ENCODE peak calls at places on chromosomes 1 and 21, in nine cellular contexts. R is left ventricle myocardium inferior; X is right lobe of liver; O is tibial nerve; F is AG04450; T is GM23248; D is cardiac muscle cell; S is CD8-positive, alpha-beta memory T cell; E is right atrium auricular region. G is an unnamed sample.

GRCh38 chr1:1013922-1014617 is 773 bp downstream of the ISG15 start:
- DNase-seq in R (no peak), X (peak; percentile 30), O (no peak), F (no peak), T (peak; percentile 71), D (no peak), S (peak; percentile 19), E (no peak), G (no peak)

GRCh38 chr1:172723251-172723650 is 64.3 kb downstream of the FASLG start:
- DNase-seq in R (no peak), X (no peak), O (no peak), F (no peak), T (no peak), D (no peak), S (no peak), E (no peak), G (no peak)

GRCh38 chr1:10617318-10617717 is 142.6 kb downstream of the PEX14 start:
- DNase-seq in R (no peak), X (no peak), O (no peak), F (no peak), T (no peak), D (no peak), S (no peak), E (no peak), G (no peak)

GRCh38 chr21:46080171-46081021 is 17.5 kb upstream of the COL6A2 start:
- DNase-seq in R (peak; percentile 75), X (no peak), O (peak; percentile 4), F (no peak), T (peak; percentile 52), D (peak; percentile 13), S (no peak), E (peak; percentile 58), G (no peak)

GRCh38 chr1:8603220-8603616 is 214.2 kb downstream of the RERE start:
- DNase-seq in R (no peak), X (no peak), O (no peak), F (no peak), T (peak; percentile 51), D (no peak), S (no peak), E (no peak), G (no peak)

GRCh38 chr1:107964397-107965111 is 426 bp downstream of the VAV3 start:
- DNase-seq in R (no peak), X (peak; percentile 25), O (no peak), F (no peak), T (peak; percentile 34), D (no peak), S (peak; percentile 9), E (no peak), G (no peak)

GRCh38 chr1:31699341-31699891 is 4.4 kb downstream of the COL16A1 start:
- DNase-seq in R (no peak), X (no peak), O (no peak), F (no peak), T (no peak), D (no peak), S (no peak), E (no peak), G (no peak)

GRCh38 chr1:53068314-53069084 is 6.5 kb downstream of the PODN start:
- DNase-seq in R (peak; percentile 8), X (no peak), O (no peak), F (no peak), T (no peak), D (no peak), S (no peak), E (peak; percentile 50), G (peak; percentile 11)

GRCh38 chr1:88272216-88272615 is 411.9 kb upstream of the PKN2 start:
- DNase-seq in R (no peak), X (no peak), O (no peak), F (no peak), T (no peak), D (no peak), S (no peak), E (no peak), G (no peak)

GRCh38 chr1:91026320-91026719 is 4.5 kb upstream of the ZNF644 start:
- DNase-seq in R (no peak), X (no peak), O (no peak), F (no peak), T (no peak), D (no peak), S (no peak), E (no peak), G (no peak)

GRCh38 chr1:106700151-106700550 is 356.3 kb upstream of the PRMT6 start:
- DNase-seq in R (no peak), X (no peak), O (no peak), F (no peak), T (peak; percentile 76), D (no peak), S (no peak), E (no peak), G (no peak)

GRCh38 chr1:37338658-37339057 is 135.7 kb upstream of the ZC3H12A start:
- DNase-seq in R (no peak), X (no peak), O (no peak), F (no peak), T (no peak), D (no peak), S (no peak), E (no peak), G (no peak)

GRCh38 chr1:212450331-212450881 is 17.7 kb downstream of the NENF start:
- DNase-seq in R (no peak), X (no peak), O (no peak), F (no peak), T (no peak), D (no peak), S (no peak), E (no peak), G (no peak)

GRCh38 chr21:34344584-34344983 is 19.2 kb upstream of the KCNE2 start:
- DNase-seq in R (no peak), X (no peak), O (no peak), F (no peak), T (peak; percentile 10), D (no peak), S (no peak), E (no peak), G (no peak)

GRCh38 chr21:17785403-17785788 is 33.8 kb downstream of the C21orf91 start:
- DNase-seq in R (no peak), X (no peak), O (no peak), F (no peak), T (no peak), D (no peak), S (no peak), E (no peak), G (no peak)

GRCh38 chr1:47926461-47926999 is 70.7 kb downstream of the TRABD2B start:
- DNase-seq in R (no peak), X (no peak), O (no peak), F (no peak), T (no peak), D (no peak), S (no peak), E (no peak), G (no peak)

GRCh38 chr1:118984086-118984989 is 3.8 kb downstream of the TBX15 start:
- DNase-seq in R (no peak), X (peak; percentile 51), O (no peak), F (no peak), T (peak; percentile 85), D (peak; percentile 66), S (no peak), E (no peak), G (peak; percentile 81)

GRCh38 chr1:41358152-41358937 is 2.9 kb upstream of the FOXO6 start:
- DNase-seq in R (peak; percentile 73), X (no peak), O (no peak), F (no peak), T (no peak), D (peak; percentile 52), S (no peak), E (no peak), G (peak; percentile 70)

GRCh38 chr21:35527358-35527757 is 478.3 kb upstream of the RUNX1 start:
- DNase-seq in R (no peak), X (no peak), O (no peak), F (no peak), T (no peak), D (no peak), S (no peak), E (no peak), G (no peak)

GRCh38 chr1:84736445-84736844 is 46.2 kb upstream of the SSX2IP start:
- DNase-seq in R (no peak), X (no peak), O (no peak), F (no peak), T (no peak), D (no peak), S (no peak), E (no peak), G (no peak)

GRCh38 chr1:2917284-2917683 is 104.0 kb upstream of the ACTRT2 start:
- DNase-seq in R (no peak), X (no peak), O (no peak), F (no peak), T (no peak), D (no peak), S (no peak), E (no peak), G (no peak)
- H3K4me3 ChIP-seq in R (no peak overlapping the region), X (no peak overlapping the region), O (no peak overlapping the region), F (no peak overlapping the region), T (no peak overlapping the region), D (no peak overlapping the region), S (no peak overlapping the region), E (no peak overlapping the region), G (no peak overlapping the region)

DNA sequence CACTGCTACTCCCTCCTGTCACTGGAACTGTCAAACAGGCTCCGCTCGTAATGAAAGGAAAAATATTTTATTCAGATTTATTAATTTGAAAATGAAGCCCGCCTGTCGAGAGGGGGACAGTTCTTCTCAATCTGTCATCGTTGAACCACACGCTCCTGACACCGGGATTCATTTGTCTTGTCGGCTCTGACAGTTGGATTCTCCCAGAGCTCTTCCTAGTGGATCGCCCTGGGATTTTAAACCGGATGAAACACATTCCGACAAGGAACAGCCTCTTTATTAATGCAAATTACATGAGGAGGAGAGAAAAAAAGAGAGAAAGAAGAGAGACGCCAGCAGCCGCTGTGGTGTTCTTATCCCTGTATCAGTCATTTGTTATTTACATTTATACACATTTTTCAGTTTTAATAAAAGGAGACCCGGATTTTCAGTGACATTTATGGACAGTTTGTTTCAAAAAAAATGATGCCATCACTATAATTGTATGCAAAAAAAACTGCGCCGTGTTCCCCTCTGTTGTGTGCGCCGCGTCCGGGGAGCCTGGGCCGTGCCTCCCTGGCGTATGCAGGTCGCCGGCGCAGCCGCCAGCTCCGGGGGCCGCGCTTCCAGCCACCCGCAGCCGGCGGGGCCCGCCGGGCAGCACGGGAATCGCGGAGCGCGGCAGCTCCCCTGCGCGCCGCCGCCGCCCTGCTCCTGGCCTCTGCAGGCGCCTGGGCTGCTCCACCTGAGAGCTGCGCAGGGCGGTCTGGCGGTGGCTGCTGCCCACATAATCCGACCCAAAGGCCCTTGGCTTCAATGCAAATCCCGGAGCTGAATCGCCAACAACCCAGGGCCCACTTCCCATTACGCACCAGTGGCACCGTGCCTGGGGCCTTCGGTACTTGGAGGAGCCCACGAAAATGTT is 238.0 kb upstream of the PBX1 start:
- DNase-seq in R (peak; percentile 25), X (no peak), O (no peak), F (no peak), T (peak; percentile 41), D (peak; percentile 77), S (no peak), E (no peak), G (no peak)
- H3K4me3 ChIP-seq in R (peak overlapping the region; percentile 64), X (no peak overlapping the region), O (peak overlapping the region; percentile 43), F (no peak overlapping the region), T (peak overlapping the region; percentile 72), D (peak overlapping the region; percentile 41), S (no peak overlapping the region), E (peak overlapping the region; percentile 29), G (peak overlapping the region; percentile 49)

GRCh38 chr21:42365770-42366169 is 565 bp downstream of the TFF1 start:
- DNase-seq in R (no peak), X (no peak), O (no peak), F (no peak), T (no peak), D (no peak), S (no peak), E (no peak), G (no peak)
- H3K4me3 ChIP-seq in R (no peak overlapping the region), X (no peak overlapping the region), O (no peak overlapping the region), F (no peak overlapping the region), T (no peak overlapping the region), D (no peak overlapping the region), S (no peak overlapping the region), E (no peak overlapping the region), G (no peak overlapping the region)

GRCh38 chr1:12168451-12169160 is 1.8 kb downstream of the TNFRSF1B start:
- DNase-seq in R (no peak), X (peak; percentile 41), O (no peak), F (no peak), T (no peak), D (no peak), S (no peak), E (no peak), G (no peak)
- H3K4me3 ChIP-seq in R (peak overlapping the region; percentile 94), X (peak overlapping the region; percentile 65), O (peak overlapping the region; percentile 66), F (peak overlapping the region; percentile 25), T (no peak overlapping the region), D (no peak overlapping the region), S (peak overlapping the region; percentile 91), E (peak overlapping the region; percentile 75), G (peak overlapping the region; percentile 72)

G was measured in tibial artery.